ENCODE peak calls at places on chromosomes 11 and 22, in seven cellular contexts. One of them, this sample, is unnamed.

GRCh38 chr11:10125522-10126133 is 168.4 kb downstream of the SBF2 start:
- DNase-seq in GM12891: no peak
- DNase-seq in GM12892: no peak
- DNase-seq in lower leg skin: no peak
- DNase-seq in stomach: no peak
- DNase-seq in spleen: no peak
- DNase-seq in esophagus squamous epithelium: no peak
- DNase-seq in this sample: no peak

GRCh38 chr11:2807276-2807681 is 78.3 kb downstream of the CDKN1C start:
- DNase-seq in GM12891: no peak
- DNase-seq in GM12892: no peak
- DNase-seq in lower leg skin: no peak
- DNase-seq in stomach: peak
- DNase-seq in spleen: peak
- DNase-seq in esophagus squamous epithelium: no peak
- DNase-seq in this sample: no peak

GRCh38 chr22:39314251-39314971 is 5.0 kb downstream of the RPL3 start:
- DNase-seq in GM12891: no peak
- DNase-seq in GM12892: no peak
- DNase-seq in lower leg skin: no peak
- DNase-seq in stomach: no peak
- DNase-seq in spleen: no peak
- DNase-seq in esophagus squamous epithelium: no peak
- DNase-seq in this sample: no peak

GRCh38 chr22:29524440-29525191 is 28.9 kb downstream of the THOC5 start:
- DNase-seq in GM12891: no peak
- DNase-seq in GM12892: peak
- DNase-seq in lower leg skin: no peak
- DNase-seq in stomach: peak
- DNase-seq in spleen: peak
- DNase-seq in esophagus squamous epithelium: no peak
- DNase-seq in this sample: no peak

GRCh38 chr11:46120361-46120710 is 918 bp downstream of the PHF21A start:
- DNase-seq in GM12891: no peak
- DNase-seq in GM12892: no peak
- DNase-seq in lower leg skin: peak
- DNase-seq in stomach: no peak
- DNase-seq in spleen: peak
- DNase-seq in esophagus squamous epithelium: no peak
- DNase-seq in this sample: no peak

GRCh38 chr11:102914238-102915043 is 39.7 kb upstream of the MMP12 start:
- DNase-seq in GM12891: no peak
- DNase-seq in GM12892: no peak
- DNase-seq in lower leg skin: no peak
- DNase-seq in stomach: no peak
- DNase-seq in spleen: no peak
- DNase-seq in esophagus squamous epithelium: no peak
- DNase-seq in this sample: peak

GRCh38 chr11:30729187-30729713 is 143.1 kb upstream of the MPPED2 start:
- DNase-seq in GM12891: no peak
- DNase-seq in GM12892: no peak
- DNase-seq in lower leg skin: no peak
- DNase-seq in stomach: no peak
- DNase-seq in spleen: no peak
- DNase-seq in esophagus squamous epithelium: no peak
- DNase-seq in this sample: no peak

GRCh38 chr11:28547395-28547794 is 439.2 kb downstream of the METTL15 start:
- DNase-seq in GM12891: no peak
- DNase-seq in GM12892: no peak
- DNase-seq in lower leg skin: no peak
- DNase-seq in stomach: no peak
- DNase-seq in spleen: no peak
- DNase-seq in esophagus squamous epithelium: no peak
- DNase-seq in this sample: no peak

GRCh38 chr11:112655386-112655785 is 305.8 kb upstream of the NCAM1 start:
- DNase-seq in GM12891: no peak
- DNase-seq in GM12892: no peak
- DNase-seq in lower leg skin: peak
- DNase-seq in stomach: peak
- DNase-seq in spleen: no peak
- DNase-seq in esophagus squamous epithelium: peak
- DNase-seq in this sample: no peak

GRCh38 chr11:20762112-20762511 is 92.7 kb downstream of the NELL1 start:
- DNase-seq in GM12891: no peak
- DNase-seq in GM12892: no peak
- DNase-seq in lower leg skin: no peak
- DNase-seq in stomach: no peak
- DNase-seq in spleen: no peak
- DNase-seq in esophagus squamous epithelium: no peak
- DNase-seq in this sample: no peak

GRCh38 chr22:46881373-46882118 is 119.1 kb downstream of the TBC1D22A start:
- DNase-seq in GM12891: no peak
- DNase-seq in GM12892: no peak
- DNase-seq in lower leg skin: no peak
- DNase-seq in stomach: no peak
- DNase-seq in spleen: no peak
- DNase-seq in esophagus squamous epithelium: no peak
- DNase-seq in this sample: peak

GRCh38 chr11:120222916-120223315 is 12.1 kb downstream of the OAF start:
- DNase-seq in GM12891: no peak
- DNase-seq in GM12892: no peak
- DNase-seq in lower leg skin: no peak
- DNase-seq in stomach: no peak
- DNase-seq in spleen: peak
- DNase-seq in esophagus squamous epithelium: no peak
- DNase-seq in this sample: no peak

GRCh38 chr11:33735166-33735425 is 1.1 kb downstream of the CD59 start:
- DNase-seq in GM12891: no peak
- DNase-seq in GM12892: no peak
- DNase-seq in lower leg skin: no peak
- DNase-seq in stomach: no peak
- DNase-seq in spleen: no peak
- DNase-seq in esophagus squamous epithelium: no peak
- DNase-seq in this sample: no peak

GRCh38 chr11:33735426-33736147 is 636 bp downstream of the CD59 start:
- DNase-seq in GM12891: peak
- DNase-seq in GM12892: peak
- DNase-seq in lower leg skin: no peak
- DNase-seq in stomach: peak
- DNase-seq in spleen: peak
- DNase-seq in esophagus squamous epithelium: no peak
- DNase-seq in this sample: no peak

GRCh38 chr11:33736148-33736809 is at the start of gene CD59:
- DNase-seq in GM12891: peak
- DNase-seq in GM12892: peak
- DNase-seq in lower leg skin: peak
- DNase-seq in stomach: peak
- DNase-seq in spleen: peak
- DNase-seq in esophagus squamous epithelium: peak
- DNase-seq in this sample: peak

GRCh38 chr11:33733978-33734377 is 2.2 kb downstream of the CD59 start:
- DNase-seq in GM12891: no peak
- DNase-seq in GM12892: no peak
- DNase-seq in lower leg skin: no peak
- DNase-seq in stomach: no peak
- DNase-seq in spleen: no peak
- DNase-seq in esophagus squamous epithelium: no peak
- DNase-seq in this sample: no peak

GRCh38 chr11:33734441-33735165 is 1.6 kb downstream of the CD59 start:
- DNase-seq in GM12891: no peak
- DNase-seq in GM12892: no peak
- DNase-seq in lower leg skin: no peak
- DNase-seq in stomach: peak
- DNase-seq in spleen: no peak
- DNase-seq in esophagus squamous epithelium: no peak
- DNase-seq in this sample: no peak
- TF ChIP-seq POLR2A in GM12891: no peak
- TF ChIP-seq POLR2A in GM12892: no peak
- TF ChIP-seq POLR2A in lower leg skin: no peak
- TF ChIP-seq POLR2A in stomach: no peak
- TF ChIP-seq POLR2A in spleen: no peak
- TF ChIP-seq POLR2A in esophagus squamous epithelium: no peak
- TF ChIP-seq POLR2A in this sample: no peak

GRCh38 chr11:27310710-27311109 is 52.3 kb downstream of the CCDC34 start:
- DNase-seq in GM12891: no peak
- DNase-seq in GM12892: no peak
- DNase-seq in lower leg skin: no peak
- DNase-seq in stomach: no peak
- DNase-seq in spleen: no peak
- DNase-seq in esophagus squamous epithelium: no peak
- DNase-seq in this sample: no peak
- TF ChIP-seq POLR2A in GM12891: no peak
- TF ChIP-seq POLR2A in GM12892: no peak
- TF ChIP-seq POLR2A in lower leg skin: no peak
- TF ChIP-seq POLR2A in stomach: no peak
- TF ChIP-seq POLR2A in spleen: no peak
- TF ChIP-seq POLR2A in esophagus squamous epithelium: no peak
- TF ChIP-seq POLR2A in this sample: no peak

GRCh38 chr11:130449996-130450419 is 1.6 kb downstream of the ADAMTS15 start:
- DNase-seq in GM12891: no peak
- DNase-seq in GM12892: no peak
- DNase-seq in lower leg skin: peak
- DNase-seq in stomach: peak
- DNase-seq in spleen: no peak
- DNase-seq in esophagus squamous epithelium: no peak
- DNase-seq in this sample: no peak

GRCh38 chr11:130451261-130452019 is 3.0 kb downstream of the ADAMTS15 start:
- DNase-seq in GM12891: no peak
- DNase-seq in GM12892: no peak
- DNase-seq in lower leg skin: no peak
- DNase-seq in stomach: peak
- DNase-seq in spleen: no peak
- DNase-seq in esophagus squamous epithelium: no peak
- DNase-seq in this sample: no peak

GRCh38 chr11:130449246-130449990 is 973 bp downstream of the ADAMTS15 start:
- DNase-seq in GM12891: no peak
- DNase-seq in GM12892: no peak
- DNase-seq in lower leg skin: no peak
- DNase-seq in stomach: no peak
- DNase-seq in spleen: no peak
- DNase-seq in esophagus squamous epithelium: no peak
- DNase-seq in this sample: no peak

GRCh38 chr11:130448039-130448415 is 418 bp upstream of the ADAMTS15 start:
- DNase-seq in GM12891: no peak
- DNase-seq in GM12892: no peak
- DNase-seq in lower leg skin: no peak
- DNase-seq in stomach: no peak
- DNase-seq in spleen: peak
- DNase-seq in esophagus squamous epithelium: no peak
- DNase-seq in this sample: no peak

GRCh38 chr11:130448416-130449068 is at the start of gene ADAMTS15:
- DNase-seq in GM12891: no peak
- DNase-seq in GM12892: no peak
- DNase-seq in lower leg skin: peak
- DNase-seq in stomach: peak
- DNase-seq in spleen: no peak
- DNase-seq in esophagus squamous epithelium: no peak
- DNase-seq in this sample: peak
- TF ChIP-seq POLR2A in GM12891: no peak
- TF ChIP-seq POLR2A in GM12892: no peak
- TF ChIP-seq POLR2A in lower leg skin: no peak
- TF ChIP-seq POLR2A in stomach: no peak
- TF ChIP-seq POLR2A in spleen: no peak
- TF ChIP-seq POLR2A in esophagus squamous epithelium: peak
- TF ChIP-seq POLR2A in this sample: peak

GRCh38 chr22:42154731-42155543 is 24.3 kb upstream of the CYP2D6 start:
- DNase-seq in GM12891: no peak
- DNase-seq in GM12892: no peak
- DNase-seq in lower leg skin: no peak
- DNase-seq in stomach: no peak
- DNase-seq in spleen: no peak
- DNase-seq in esophagus squamous epithelium: no peak
- DNase-seq in this sample: no peak
- TF ChIP-seq POLR2A in GM12891: no peak
- TF ChIP-seq POLR2A in GM12892: no peak
- TF ChIP-seq POLR2A in lower leg skin: no peak
- TF ChIP-seq POLR2A in stomach: no peak
- TF ChIP-seq POLR2A in spleen: no peak
- TF ChIP-seq POLR2A in esophagus squamous epithelium: no peak
- TF ChIP-seq POLR2A in this sample: no peak

DNA sequence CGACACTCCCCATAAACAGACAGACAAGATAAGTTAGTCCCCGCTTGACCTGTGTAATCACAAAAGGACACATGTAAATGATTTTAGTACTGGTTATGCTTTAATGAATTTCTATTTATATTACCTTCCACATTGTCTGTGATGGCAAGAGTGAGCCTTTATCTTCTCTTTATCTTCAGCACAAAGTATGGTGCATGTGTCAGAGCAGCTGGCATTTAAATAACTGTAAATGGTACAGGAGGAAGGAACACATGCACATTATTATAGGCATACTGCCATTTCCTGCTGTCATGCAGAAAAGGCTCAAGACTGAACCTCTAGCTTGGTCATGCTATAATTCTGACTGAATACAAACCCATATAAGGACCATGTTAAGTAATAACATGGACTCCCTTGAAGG is 1342.7 kb upstream of the TENM4 start:
- DNase-seq in GM12891: no peak
- DNase-seq in GM12892: no peak
- DNase-seq in lower leg skin: no peak
- DNase-seq in stomach: no peak
- DNase-seq in spleen: no peak
- DNase-seq in esophagus squamous epithelium: no peak
- DNase-seq in this sample: no peak
- TF ChIP-seq POLR2A in GM12891: no peak
- TF ChIP-seq POLR2A in GM12892: no peak
- TF ChIP-seq POLR2A in lower leg skin: no peak
- TF ChIP-seq POLR2A in stomach: no peak
- TF ChIP-seq POLR2A in spleen: no peak
- TF ChIP-seq POLR2A in esophagus squamous epithelium: no peak
- TF ChIP-seq POLR2A in this sample: no peak

DNA sequence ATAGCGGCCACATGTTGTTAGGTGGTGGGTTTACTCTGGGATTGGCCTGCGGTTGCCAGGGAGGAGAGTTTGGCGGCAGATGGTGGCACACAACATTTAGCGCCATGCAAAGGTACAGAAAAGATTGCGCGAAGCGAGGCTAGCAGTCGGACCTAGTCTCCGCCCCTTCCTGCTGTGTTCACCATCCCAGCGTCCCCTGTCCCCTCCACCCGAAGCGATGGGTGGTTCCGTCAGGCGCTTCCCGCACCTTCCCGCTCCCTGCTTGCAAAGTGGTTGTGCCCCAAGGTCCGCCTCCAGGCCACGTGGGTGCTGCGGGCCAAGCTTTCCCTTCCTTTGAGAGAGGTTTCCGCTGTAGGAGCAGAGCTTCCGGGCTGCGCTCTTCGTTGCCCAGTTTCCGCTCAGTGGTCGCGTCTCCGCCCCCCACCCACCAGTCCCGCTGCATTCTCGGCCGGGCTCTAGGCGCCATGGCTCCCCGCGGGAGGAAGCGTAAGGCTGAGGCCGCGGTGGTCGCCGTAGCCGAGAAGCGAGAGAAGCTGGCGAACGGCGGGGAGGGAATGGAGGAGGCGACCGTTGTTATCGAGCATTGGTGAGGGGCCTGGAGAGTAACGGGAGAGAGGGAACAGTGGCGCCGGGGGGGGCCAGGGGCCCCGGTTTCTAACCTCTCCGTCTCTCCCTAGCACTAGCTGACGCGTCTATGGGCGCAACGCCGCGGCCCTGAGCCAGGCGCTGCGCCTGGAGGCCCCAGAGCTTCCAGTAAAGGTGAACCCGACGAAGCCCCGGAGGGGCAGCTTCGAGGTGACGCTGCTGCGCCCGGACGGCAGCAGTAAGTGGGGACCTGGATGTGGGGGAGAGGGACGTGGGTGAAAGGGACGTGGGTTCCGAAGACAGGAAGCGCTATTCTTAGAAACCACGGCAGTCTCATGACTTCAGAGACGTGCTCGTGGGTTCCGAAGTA is at the start of gene SELENOH:
- DNase-seq in GM12891: peak
- DNase-seq in GM12892: peak
- DNase-seq in lower leg skin: peak
- DNase-seq in stomach: peak
- DNase-seq in spleen: peak
- DNase-seq in esophagus squamous epithelium: peak
- DNase-seq in this sample: peak
- TF ChIP-seq POLR2A in GM12891: peak
- TF ChIP-seq POLR2A in GM12892: peak
- TF ChIP-seq POLR2A in lower leg skin: no peak
- TF ChIP-seq POLR2A in stomach: no peak
- TF ChIP-seq POLR2A in spleen: peak
- TF ChIP-seq POLR2A in esophagus squamous epithelium: peak
- TF ChIP-seq POLR2A in this sample: peak

This sample was measured in H54.